ENCODE peak calls at places on chromosomes 12 and 14, in five cellular contexts. L, R, A, J and K are unnamed samples.

GRCh38 chr12:12266389-12266872 is 413 bp downstream of the LRP6 start:
- DNase-seq in L (no peak), R (no peak), A (no peak), J (no peak), K (no peak)

GRCh38 chr12:126588586-126589249 is 1523.5 kb downstream of the AACS start:
- DNase-seq in L (no peak), R (no peak), A (no peak), J (no peak), K (no peak)

GRCh38 chr12:57240069-57240921 is 10.7 kb downstream of the STAC3 start:
- DNase-seq in L (peak; percentile 69), R (peak; percentile 32), A (peak; percentile 35), J (peak; percentile 85), K (peak; percentile 77)

GRCh38 chr12:89707992-89708792 is 446 bp downstream of the ATP2B1 start:
- DNase-seq in L (peak; percentile 66), R (peak; percentile 23), A (no peak), J (peak; percentile 59), K (peak; percentile 51)

GRCh38 chr12:56315256-56315625 is 547 bp downstream of the CNPY2 start:
- DNase-seq in L (no peak), R (no peak), A (no peak), J (peak; percentile 41), K (no peak)

GRCh38 chr14:92973265-92973797 is 50.4 kb downstream of the CHGA start:
- DNase-seq in L (peak; percentile 76), R (peak; percentile 52), A (peak; percentile 48), J (peak; percentile 78), K (peak; percentile 20)

GRCh38 chr14:75335588-75335987 is 57.0 kb downstream of the FOS start:
- DNase-seq in L (no peak), R (no peak), A (no peak), J (no peak), K (no peak)

GRCh38 chr12:7139213-7139612 is 9.0 kb downstream of the CLSTN3 start:
- DNase-seq in L (no peak), R (no peak), A (no peak), J (no peak), K (no peak)

GRCh38 chr12:69388371-69388770 is 28.8 kb downstream of the YEATS4 start:
- DNase-seq in L (no peak), R (peak; percentile 79), A (peak; percentile 31), J (peak; percentile 53), K (no peak)

GRCh38 chr14:50786821-50787464 is 44.0 kb downstream of the NIN start:
- DNase-seq in L (no peak), R (no peak), A (no peak), J (no peak), K (no peak)

GRCh38 chr14:101665478-101666078 is 95.9 kb upstream of the PPP2R5C start:
- DNase-seq in L (no peak), R (peak; percentile 38), A (peak; percentile 57), J (peak; percentile 60), K (peak; percentile 42)

GRCh38 chr12:58117667-58118066 is 176.3 kb downstream of the ATP23 start:
- DNase-seq in L (no peak), R (no peak), A (no peak), J (no peak), K (no peak)

GRCh38 chr14:69475194-69475818 is 9.2 kb upstream of the PLEKHD1 start:
- DNase-seq in L (no peak), R (peak; percentile 14), A (peak; percentile 22), J (peak; percentile 7), K (no peak)

GRCh38 chr12:78086553-78087362 is 256.1 kb downstream of the NAV3 start:
- DNase-seq in L (no peak), R (peak; percentile 20), A (no peak), J (no peak), K (no peak)